ENCODE peak calls at places on chromosomes 1 and 21, in eight cellular contexts. V is breast epithelium, A is Peyer's patch, N is esophagus squamous epithelium, M is RWPE1, T is left ventricle myocardium inferior, L is NB4, H is endodermal cell. G is an unnamed sample.

GRCh38 chr21:14119038-14119437 is 91.7 kb downstream of the LIPI start:
- DNase-seq in V (no peak), A (no peak), N (no peak), M (no peak), T (no peak), L (peak), H (peak), G (no peak)

GRCh38 chr1:112448937-112449629 is 53.1 kb downstream of the CTTNBP2NL start:
- DNase-seq in V (no peak), A (no peak), N (no peak), M (no peak), T (no peak), L (no peak), H (no peak), G (no peak)

GRCh38 chr21:15062566-15062965 is 2.2 kb downstream of the NRIP1 start:
- DNase-seq in V (no peak), A (no peak), N (no peak), M (peak), T (no peak), L (no peak), H (no peak), G (no peak)

GRCh38 chr1:67535474-67535873 is 105.3 kb upstream of the SERBP1 start:
- DNase-seq in V (peak), A (peak), N (no peak), M (peak), T (peak), L (peak), H (peak), G (peak)

GRCh38 chr1:56811331-56811730 is 7.9 kb downstream of the FYB2 start:
- DNase-seq in V (no peak), A (no peak), N (no peak), M (no peak), T (no peak), L (no peak), H (peak), G (no peak)

GRCh38 chr1:75345538-75346292 is 211.5 kb downstream of the LHX8 start:
- DNase-seq in V (no peak), A (no peak), N (no peak), M (peak), T (no peak), L (no peak), H (no peak), G (no peak)

GRCh38 chr1:39425634-39426033 is 65.8 kb upstream of the BMP8A start:
- DNase-seq in V (no peak), A (no peak), N (no peak), M (no peak), T (no peak), L (no peak), H (no peak), G (no peak)

GRCh38 chr21:28832013-28832714 is 160.5 kb downstream of the LTN1 start:
- DNase-seq in V (no peak), A (no peak), N (no peak), M (peak), T (no peak), L (peak), H (no peak), G (no peak)

GRCh38 chr21:46191257-46191685 is 7.0 kb upstream of the SPATC1L start:
- DNase-seq in V (peak), A (no peak), N (no peak), M (peak), T (no peak), L (peak), H (no peak), G (peak)

GRCh38 chr1:3176820-3177219 is 107.8 kb downstream of the PRDM16 start:
- DNase-seq in V (no peak), A (no peak), N (no peak), M (no peak), T (no peak), L (no peak), H (no peak), G (no peak)
- TF ChIP-seq CTCF in V (no peak), A (no peak), N (no peak), M (no peak), T (no peak), L (no peak), H (no peak), G (no peak)

GRCh38 chr1:55481634-55482033 is 266.5 kb upstream of the USP24 start:
- DNase-seq in V (no peak), A (no peak), N (no peak), M (peak), T (no peak), L (no peak), H (no peak), G (no peak)

GRCh38 chr1:55479970-55480369 is 264.8 kb upstream of the USP24 start:
- DNase-seq in V (no peak), A (no peak), N (no peak), M (no peak), T (no peak), L (no peak), H (no peak), G (no peak)

GRCh38 chr1:55483523-55483922 is 268.4 kb upstream of the USP24 start:
- DNase-seq in V (no peak), A (no peak), N (no peak), M (no peak), T (no peak), L (peak), H (no peak), G (no peak)

GRCh38 chr1:55480396-55480795 is 265.2 kb upstream of the USP24 start:
- DNase-seq in V (no peak), A (no peak), N (no peak), M (no peak), T (no peak), L (no peak), H (no peak), G (no peak)

GRCh38 chr1:55484173-55484572 is 269.0 kb upstream of the USP24 start:
- DNase-seq in V (no peak), A (no peak), N (no peak), M (no peak), T (no peak), L (no peak), H (no peak), G (no peak)
- TF ChIP-seq CTCF in V (no peak), A (no peak), N (no peak), M (no peak), T (no peak), L (no peak), H (no peak), G (no peak)

GRCh38 chr1:32364836-32365235 is 2.5 kb downstream of the TSSK3 start:
- DNase-seq in V (no peak), A (no peak), N (no peak), M (no peak), T (no peak), L (no peak), H (no peak), G (no peak)
- TF ChIP-seq CTCF in V (no peak), A (no peak), N (no peak), M (no peak), T (no peak), L (no peak), H (no peak), G (no peak)

DNA sequence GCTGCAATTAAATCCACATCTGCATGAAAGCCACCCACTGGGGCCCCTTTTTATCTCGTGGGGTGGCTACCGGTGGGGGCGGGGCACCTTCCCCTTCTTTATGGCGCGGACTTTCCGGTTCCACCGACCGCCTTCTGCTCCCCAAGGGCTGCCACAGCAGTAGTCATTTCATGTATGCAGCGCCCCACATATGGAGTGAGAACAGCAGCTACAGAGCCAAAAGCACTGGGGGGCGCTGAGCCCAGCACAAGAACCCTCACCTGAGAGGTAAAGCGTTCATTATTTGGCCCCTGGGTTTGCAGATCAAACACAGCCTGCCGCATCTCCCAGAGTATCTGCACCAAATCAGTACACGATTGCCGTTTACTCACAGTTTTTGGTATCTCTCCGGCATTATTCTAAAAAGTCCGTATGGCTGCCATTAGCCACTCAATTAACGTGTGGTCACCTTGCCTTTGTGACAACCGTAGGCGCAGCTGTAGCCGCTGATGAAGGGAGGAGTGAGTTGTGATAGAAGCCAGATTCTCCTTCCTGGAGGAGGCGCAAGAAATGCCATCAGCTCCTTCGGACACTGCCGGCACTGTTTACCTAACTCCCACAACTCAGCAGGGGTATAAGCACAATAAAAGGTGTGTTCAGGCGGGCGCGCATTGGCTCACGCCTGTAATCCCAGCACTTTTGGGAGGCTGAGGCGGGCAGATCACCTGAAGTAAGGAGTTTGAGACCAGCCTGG is 30.4 kb upstream of the CR2 start:
- DNase-seq in V (no peak), A (no peak), N (no peak), M (no peak), T (no peak), L (no peak), H (peak), G (no peak)
- TF ChIP-seq CTCF in V (no peak), A (no peak), N (no peak), M (no peak), T (no peak), L (no peak), H (peak), G (no peak)

DNA sequence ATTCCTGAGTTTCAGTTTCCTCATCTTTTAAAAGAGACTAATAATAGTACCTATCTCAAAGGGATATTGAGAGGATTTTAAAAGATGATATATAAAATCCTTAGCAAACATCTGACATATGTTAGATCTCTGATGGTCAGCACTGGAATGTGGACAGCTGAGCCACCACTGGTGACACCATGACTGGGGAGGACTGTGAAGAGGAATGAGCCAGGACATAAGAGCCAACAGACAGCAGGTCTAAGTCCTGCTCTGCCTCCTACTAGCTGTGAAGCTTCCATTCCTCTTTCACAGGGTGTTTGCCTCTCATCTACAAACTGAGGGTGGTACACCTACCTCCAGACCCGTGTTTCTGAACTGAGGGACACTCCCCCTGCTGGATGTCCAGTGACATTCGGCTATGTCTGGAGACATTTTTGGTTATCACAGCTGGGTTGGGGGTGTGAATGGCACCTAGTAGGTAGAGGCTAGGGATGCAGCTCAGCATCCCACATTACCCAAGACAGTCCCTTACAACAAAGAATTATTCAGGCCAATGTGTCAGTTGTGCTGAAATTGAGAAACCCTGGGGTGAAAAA is 109.1 kb upstream of the OLIG2 start:
- DNase-seq in V (no peak), A (no peak), N (no peak), M (no peak), T (no peak), L (peak), H (no peak), G (no peak)
- TF ChIP-seq CTCF in V (no peak), A (no peak), N (no peak), M (no peak), T (no peak), L (peak), H (peak), G (no peak)

DNA sequence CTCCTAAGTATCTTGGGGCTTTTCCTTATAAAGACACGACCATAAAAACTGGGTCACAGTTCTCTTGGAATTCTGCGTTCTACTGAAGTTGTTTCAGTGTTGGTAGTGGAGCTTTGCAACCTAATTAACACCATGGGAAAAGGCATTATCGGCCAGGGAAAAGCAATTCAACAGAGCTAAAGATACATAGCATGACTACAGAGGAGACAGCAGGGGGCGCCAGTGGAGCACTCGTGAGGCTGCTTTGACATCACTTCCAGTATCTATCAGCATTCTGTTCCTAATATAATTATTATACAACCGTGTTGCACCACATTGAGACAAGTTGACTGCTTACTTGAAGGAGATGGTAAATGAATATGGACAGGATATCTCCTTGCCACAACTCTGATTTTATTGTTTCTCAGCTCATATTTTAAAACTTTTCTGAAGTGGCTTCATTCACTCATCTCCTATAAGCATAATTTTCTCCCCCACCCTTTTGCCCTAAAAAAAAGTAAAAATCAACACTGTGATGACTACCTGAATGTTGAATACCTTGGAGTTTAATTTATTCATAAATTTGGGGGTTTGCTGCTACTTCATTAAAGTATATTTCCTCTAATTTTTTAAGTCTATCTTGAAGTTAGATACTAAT is 39.4 kb downstream of the ZP4 start:
- DNase-seq in V (no peak), A (peak), N (no peak), M (peak), T (no peak), L (peak), H (peak), G (no peak)
- TF ChIP-seq CTCF in V (no peak), A (peak), N (peak), M (peak), T (peak), L (peak), H (peak), G (no peak)

DNA sequence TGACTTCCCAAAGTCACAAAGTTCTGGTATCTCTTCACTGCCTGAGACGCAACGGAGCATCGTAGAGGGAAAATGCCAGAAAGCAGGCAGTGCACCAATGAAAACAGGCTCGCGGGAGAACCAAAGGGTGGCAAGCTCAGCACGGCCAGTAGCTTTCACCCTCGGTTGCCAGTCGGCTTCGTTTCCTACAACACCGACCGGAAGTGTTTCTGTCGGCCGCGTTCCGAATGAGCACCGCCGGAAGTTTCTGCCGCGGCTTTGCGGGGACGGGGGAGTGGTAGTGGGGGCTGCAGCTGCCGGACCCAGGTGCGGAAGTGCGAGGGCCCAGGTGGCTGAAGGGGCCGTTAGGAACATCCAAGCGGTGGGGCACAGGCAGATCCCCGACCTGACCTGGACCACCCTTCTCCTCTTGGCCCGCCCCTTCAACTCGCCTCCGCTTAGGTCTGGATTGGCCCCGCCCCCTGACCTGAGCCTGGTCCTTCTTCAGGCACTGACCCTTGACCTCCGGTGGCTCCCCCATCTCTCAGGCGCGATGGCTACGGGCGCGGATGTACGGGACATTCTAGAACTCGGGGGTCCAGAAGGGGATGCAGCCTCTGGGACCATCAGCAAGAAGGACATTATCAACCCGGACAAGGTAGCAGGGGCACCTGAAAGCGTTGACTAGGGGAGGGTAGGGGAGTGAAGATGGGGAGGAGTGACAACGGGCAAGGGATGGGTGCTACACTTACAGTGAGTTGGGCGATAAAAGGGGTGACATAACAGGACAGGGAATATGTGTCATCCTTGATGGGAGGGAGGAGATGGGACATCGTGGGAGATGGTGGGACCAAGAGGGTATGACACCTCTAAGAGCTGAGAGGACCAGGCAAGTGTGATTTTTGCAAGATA is at the start of gene DMAP1:
- DNase-seq in V (peak), A (peak), N (no peak), M (peak), T (peak), L (peak), H (peak), G (peak)
- TF ChIP-seq CTCF in V (no peak), A (peak), N (peak), M (no peak), T (no peak), L (no peak), H (no peak), G (no peak)

G was measured in suprapubic skin.